ENCODE peak calls at places on chromosomes 4 and X, in five cellular contexts. B is keratinocyte, D is HepG2, P is HFF-Myc, Y is cardiac fibroblast. S is an unnamed sample.

GRCh38 chrX:12241026-12241425 is 102.8 kb downstream of the FRMPD4 start:
- DNase-seq in B (no peak), D (no peak), P (no peak), Y (peak), S (no peak)

GRCh38 chr4:175386776-175387507 is 425.1 kb downstream of the GPM6A start:
- DNase-seq in B (no peak), D (no peak), P (no peak), Y (no peak), S (no peak)

GRCh38 chrX:150581093-150581775 is 12.8 kb downstream of the MTM1 start:
- DNase-seq in B (peak), D (peak), P (peak), Y (peak), S (no peak)

GRCh38 chrX:45851434-45851991 is 650.8 kb upstream of the DIPK2B start:
- DNase-seq in B (peak), D (no peak), P (no peak), Y (no peak), S (no peak)

GRCh38 chrX:7711167-7711566 is 131.8 kb upstream of the VCX start:
- DNase-seq in B (peak), D (no peak), P (no peak), Y (no peak), S (no peak)

GRCh38 chrX:153902388-153902787 is 2.1 kb upstream of the AVPR2 start:
- DNase-seq in B (no peak), D (no peak), P (no peak), Y (no peak), S (no peak)

GRCh38 chrX:19866626-19867410 is 20.6 kb downstream of the SH3KBP1 start:
- DNase-seq in B (no peak), D (no peak), P (no peak), Y (no peak), S (no peak)

GRCh38 chr4:79173186-79173585 is 152.7 kb downstream of the NAA11 start:
- DNase-seq in B (no peak), D (no peak), P (no peak), Y (no peak), S (no peak)

GRCh38 chrX:69530306-69530705 is 26.2 kb downstream of the NALF2 start:
- DNase-seq in B (no peak), D (no peak), P (no peak), Y (no peak), S (no peak)

GRCh38 chr4:40699648-40700047 is 50.1 kb upstream of the NSUN7 start:
- DNase-seq in B (no peak), D (no peak), P (no peak), Y (peak), S (no peak)

GRCh38 chr4:89283226-89283974 is 24.2 kb downstream of the GPRIN3 start:
- DNase-seq in B (no peak), D (peak), P (no peak), Y (no peak), S (no peak)

GRCh38 chr4:116018831-116019230 is 905.4 kb upstream of the NDST4 start:
- DNase-seq in B (no peak), D (no peak), P (no peak), Y (no peak), S (no peak)
- H3K4me3 ChIP-seq in B (no peak), D (no peak), P (no peak), Y (no peak), S (no peak)

GRCh38 chr4:92304073-92304472 is 307 bp downstream of the GRID2 start:
- DNase-seq in B (no peak), D (no peak), P (no peak), Y (no peak), S (no peak)

GRCh38 chr4:92303621-92304027 is at the start of gene GRID2:
- DNase-seq in B (no peak), D (no peak), P (no peak), Y (peak), S (no peak)

GRCh38 chr4:92304636-92305035 is 870 bp downstream of the GRID2 start:
- DNase-seq in B (no peak), D (no peak), P (no peak), Y (no peak), S (no peak)

GRCh38 chr4:92299152-92299551 is 4.6 kb upstream of the GRID2 start:
- DNase-seq in B (no peak), D (no peak), P (no peak), Y (peak), S (no peak)
- TF ChIP-seq CTCF in B (no peak), D (no peak), P (no peak), Y (peak), S (peak)

DNA sequence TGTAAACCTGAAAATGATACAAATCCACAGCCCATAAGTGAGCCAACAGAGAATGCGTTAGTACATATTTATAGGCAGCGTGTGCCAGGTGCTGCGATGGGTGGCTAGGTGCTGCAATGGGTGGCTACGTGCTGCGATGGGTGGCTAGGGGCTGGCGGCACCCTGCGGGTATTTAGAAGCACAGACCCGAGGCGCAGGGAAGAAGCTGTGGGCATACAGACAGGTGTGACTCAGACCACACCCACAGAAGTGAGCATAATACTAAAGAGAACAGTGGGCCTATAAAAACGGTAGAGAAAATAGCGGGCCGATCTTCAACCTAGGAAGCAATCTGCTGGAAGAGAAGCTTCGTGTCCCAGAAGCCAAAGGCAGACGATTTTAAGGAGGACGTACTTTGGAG is 81.1 kb downstream of the FAT1 start:
- DNase-seq in B (no peak), D (no peak), P (no peak), Y (no peak), S (no peak)
- H3K4me3 ChIP-seq in B (no peak), D (no peak), P (no peak), Y (no peak), S (no peak)

GRCh38 chrX:42102586-42103282 is 179.4 kb upstream of the CASK start:
- DNase-seq in B (no peak), D (no peak), P (no peak), Y (peak), S (no peak)
- TF ChIP-seq CTCF in B (no peak), D (no peak), P (no peak), Y (no peak), S (no peak)

DNA sequence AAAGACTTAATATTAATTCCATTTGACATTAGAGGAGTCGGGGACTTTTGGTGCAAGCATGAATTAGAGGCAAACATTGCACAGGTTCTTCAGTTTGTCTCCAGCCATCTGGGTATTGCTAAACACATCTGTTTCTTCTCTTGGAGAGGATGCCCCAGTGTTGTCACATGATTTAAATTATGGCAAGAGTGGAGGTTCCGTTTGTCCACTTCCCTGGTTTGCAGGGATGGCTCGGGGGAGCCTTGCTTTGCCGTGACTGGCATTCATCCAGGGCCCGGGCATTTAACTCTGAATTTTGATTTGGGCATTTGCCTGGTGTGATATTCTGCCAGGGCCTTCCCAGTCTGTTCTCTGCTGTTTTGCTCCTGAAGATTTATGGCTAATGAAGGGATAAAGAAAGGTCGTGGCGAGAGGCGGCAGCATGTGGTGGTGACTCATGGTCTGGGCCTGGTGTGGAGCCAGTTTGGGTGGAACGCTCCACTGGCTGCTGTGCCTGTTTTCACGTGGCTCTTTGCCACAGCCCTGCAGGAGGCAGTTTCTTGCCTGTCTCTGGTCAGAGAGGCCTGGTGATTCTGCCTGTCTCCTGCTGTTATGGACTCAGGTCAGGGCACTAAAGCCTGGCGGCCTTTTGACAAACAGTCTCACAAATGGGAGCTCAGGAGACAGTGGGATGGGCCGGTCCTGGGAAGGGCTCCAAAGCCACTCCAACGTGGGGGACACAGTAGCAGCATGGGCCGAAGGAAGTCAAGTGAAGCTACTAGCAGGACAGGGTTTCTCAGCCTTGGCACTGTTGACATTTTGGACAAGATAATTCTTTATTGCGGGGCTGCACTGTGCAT is 99.4 kb upstream of the PGRMC2 start:
- DNase-seq in B (no peak), D (no peak), P (peak), Y (peak), S (peak)
- H3K4me3 ChIP-seq in B (no peak), D (no peak), P (peak), Y (no peak), S (no peak)

GRCh38 chr4:7651461-7651921 is 216.8 kb upstream of the PSAPL1 start:
- DNase-seq in B (peak), D (no peak), P (no peak), Y (peak), S (no peak)

GRCh38 chr4:7652006-7652405 is 217.3 kb upstream of the PSAPL1 start:
- DNase-seq in B (no peak), D (no peak), P (no peak), Y (no peak), S (no peak)

GRCh38 chr4:7649741-7650531 is 215.2 kb upstream of the PSAPL1 start:
- DNase-seq in B (no peak), D (no peak), P (peak), Y (peak), S (no peak)

GRCh38 chr4:7649411-7649740 is 214.6 kb upstream of the PSAPL1 start:
- DNase-seq in B (no peak), D (no peak), P (no peak), Y (no peak), S (no peak)

GRCh38 chr4:7650606-7651400 is 216.1 kb upstream of the PSAPL1 start:
- DNase-seq in B (peak), D (no peak), P (no peak), Y (no peak), S (no peak)
- TF ChIP-seq CTCF in B (no peak), D (peak), P (peak), Y (no peak), S (peak)

DNA sequence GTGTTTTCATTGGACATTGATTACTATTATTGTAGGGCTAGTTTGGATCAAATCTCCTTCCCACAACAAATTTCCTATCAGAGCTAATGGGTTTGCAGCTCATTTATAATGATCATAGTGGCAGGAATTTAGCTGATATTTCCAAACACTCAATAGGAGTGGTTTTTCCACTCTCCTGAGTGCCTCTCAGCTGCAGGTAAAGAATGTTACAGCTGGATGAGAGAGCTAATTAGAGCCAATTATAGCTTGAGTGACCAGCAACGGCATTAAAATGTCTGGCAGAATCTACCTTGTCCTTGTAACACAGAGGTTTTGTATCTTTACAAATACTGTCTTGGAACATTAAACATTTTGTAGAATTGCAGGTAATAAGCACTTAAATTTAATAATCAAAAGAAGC is 602.8 kb upstream of the EPHA5 start:
- DNase-seq in B (no peak), D (no peak), P (no peak), Y (no peak), S (no peak)
- H3K4me3 ChIP-seq in B (no peak), D (no peak), P (no peak), Y (no peak), S (no peak)

DNA sequence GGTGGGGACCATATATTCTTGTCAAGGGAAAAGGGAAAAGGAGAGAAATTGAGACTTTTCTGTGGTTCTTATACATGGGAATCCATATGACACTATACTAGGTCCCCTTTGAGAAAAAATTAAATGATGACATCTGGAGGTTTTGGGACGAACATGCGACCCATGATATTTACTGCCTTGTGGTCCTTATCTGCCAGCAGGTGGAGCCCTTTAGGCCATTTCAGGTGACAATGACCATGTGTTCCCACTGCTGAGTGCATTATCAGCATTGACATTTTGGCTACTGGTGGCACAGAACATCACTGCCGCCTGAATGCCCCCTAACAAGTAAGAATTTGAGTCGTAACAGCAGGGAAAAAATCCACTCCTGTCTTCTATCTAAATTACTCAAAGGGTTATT is 843.4 kb downstream of the FSTL5 start:
- DNase-seq in B (no peak), D (peak), P (no peak), Y (no peak), S (no peak)
- TF ChIP-seq CTCF in B (no peak), D (peak), P (peak), Y (no peak), S (peak)